ENCODE peak calls at places on chromosomes 1 and 21, in seven cellular contexts. O is stimulated activated CD4-positive, alpha-beta T cell treated with anti-CD3 and anti-CD28 coated beads, TNF-alpha, amount 100 ng/mL, for 1 hour; A is A673; S is foreskin keratinocyte; E is body of pancreas; P is epithelial cell of esophagus; C is activated naive CD4-positive, alpha-beta T cell. M is an unnamed sample.

GRCh38 chr1:47881505-47882442 is 115.4 kb downstream of the TRABD2B start:
- DNase-seq in E (peak), O (no peak), P (peak), C (no peak), A (no peak), S (no peak), M (peak)

GRCh38 chr1:51957618-51958017 is 32.9 kb downstream of the RAB3B start:
- DNase-seq in A (peak), E (peak), O (no peak), P (no peak), C (no peak), S (no peak), M (no peak)

GRCh38 chr1:109895720-109896504 is 14.7 kb upstream of the CSF1 start:
- DNase-seq in E (no peak), P (no peak), O (no peak), C (no peak), A (no peak), S (no peak), M (no peak)

GRCh38 chr21:17731554-17731953 is 87.6 kb downstream of the C21orf91 start:
- DNase-seq in O (no peak), A (no peak), P (no peak), C (no peak), E (no peak), S (no peak), M (no peak)

GRCh38 chr1:155272466-155273133 is 704 bp downstream of the CLK2 start:
- DNase-seq in S (peak), O (no peak), P (peak), A (peak), C (no peak), E (no peak), M (no peak)

GRCh38 chr1:90781429-90782020 is 64.4 kb upstream of the BARHL2 start:
- DNase-seq in S (no peak), C (no peak), A (no peak), E (no peak), P (no peak), O (no peak), M (no peak)

GRCh38 chr1:33612877-33613487 is 140.5 kb downstream of the ZSCAN20 start:
- DNase-seq in A (peak), P (peak), C (no peak), E (peak), S (peak), O (no peak), M (peak)

GRCh38 chr1:216532399-216532798 is 109.2 kb upstream of the USH2A start:
- DNase-seq in P (no peak), C (no peak), A (no peak), O (no peak), S (no peak), E (no peak), M (no peak)

GRCh38 chr1:206694151-206694550 is 9.4 kb downstream of the MAPKAPK2 start:
- DNase-seq in P (no peak), O (no peak), C (no peak), E (no peak), A (no peak), S (no peak), M (no peak)

GRCh38 chr1:55287732-55288131 is 72.6 kb upstream of the USP24 start:
- DNase-seq in O (no peak), A (peak), P (no peak), S (no peak), C (no peak), E (no peak), M (no peak)

GRCh38 chr1:246794261-246795093 is 70.3 kb downstream of the SCCPDH start:
- DNase-seq in A (no peak), S (peak), C (no peak), O (no peak), P (peak), E (no peak), M (no peak)

GRCh38 chr1:205077158-205077933 is 6.9 kb downstream of the TMEM81 start:
- DNase-seq in P (no peak), S (no peak), C (no peak), O (no peak), A (no peak), E (no peak), M (no peak)

GRCh38 chr1:224656342-224656741 is 40.2 kb downstream of the CNIH3 start:
- DNase-seq in P (no peak), O (no peak), A (no peak), E (no peak), C (no peak), S (no peak), M (no peak)

GRCh38 chr1:240312872-240313271 is 221.2 kb downstream of the FMN2 start:
- DNase-seq in A (peak), C (no peak), O (no peak), S (no peak), P (peak), E (no peak), M (no peak)

M was measured in BE2C.